ENCODE peak calls at places on chromosomes 1 and 21, in ten cellular contexts. One of them, this sample, is unnamed.
A peak's percentile ranks its signal among the peaks of the same experiment; 100 is the strongest.

GRCh38 chr21:30710499-30710898 is 8.1 kb downstream of the KRTAP21-3 start:
- DNase-seq in amniotic stem cell: no peak
- DNase-seq in esophagus squamous epithelium: no peak
- DNase-seq in CD8-positive, alpha-beta T cell: no peak
- DNase-seq in GDM1: no peak
- DNase-seq in EL: no peak
- DNase-seq in iPS DF 19.7: no peak
- DNase-seq in colonic mucosa: no peak
- DNase-seq in HEK293T: no peak
- DNase-seq in H7: no peak
- DNase-seq in this sample: no peak

GRCh38 chr1:71417421-71417820 is 336.6 kb upstream of the ZRANB2 start:
- DNase-seq in amniotic stem cell: no peak
- DNase-seq in esophagus squamous epithelium: no peak
- DNase-seq in CD8-positive, alpha-beta T cell: no peak
- DNase-seq in GDM1: no peak
- DNase-seq in EL: no peak
- DNase-seq in iPS DF 19.7: no peak
- DNase-seq in colonic mucosa: no peak
- DNase-seq in HEK293T: no peak
- DNase-seq in H7: no peak
- DNase-seq in this sample: no peak

GRCh38 chr1:5444365-5444890 is 547.8 kb downstream of the NPHP4 start:
- DNase-seq in amniotic stem cell: no peak
- DNase-seq in esophagus squamous epithelium: no peak
- DNase-seq in CD8-positive, alpha-beta T cell: no peak
- DNase-seq in GDM1: no peak
- DNase-seq in EL: no peak
- DNase-seq in iPS DF 19.7: no peak
- DNase-seq in colonic mucosa: no peak
- DNase-seq in HEK293T: no peak
- DNase-seq in H7: no peak
- DNase-seq in this sample: no peak

GRCh38 chr21:26709090-26709489 is 136.0 kb upstream of the CYYR1 start:
- DNase-seq in amniotic stem cell: no peak
- DNase-seq in esophagus squamous epithelium: no peak
- DNase-seq in CD8-positive, alpha-beta T cell: no peak
- DNase-seq in GDM1: no peak
- DNase-seq in EL: peak; percentile 33
- DNase-seq in iPS DF 19.7: no peak
- DNase-seq in colonic mucosa: no peak
- DNase-seq in HEK293T: no peak
- DNase-seq in H7: no peak
- DNase-seq in this sample: no peak

GRCh38 chr1:34828611-34829010 is 30.9 kb downstream of the SMIM12 start:
- DNase-seq in amniotic stem cell: no peak
- DNase-seq in esophagus squamous epithelium: no peak
- DNase-seq in CD8-positive, alpha-beta T cell: no peak
- DNase-seq in GDM1: no peak
- DNase-seq in EL: no peak
- DNase-seq in iPS DF 19.7: no peak
- DNase-seq in colonic mucosa: no peak
- DNase-seq in HEK293T: no peak
- DNase-seq in H7: no peak
- DNase-seq in this sample: no peak

GRCh38 chr1:151062738-151063371 is 2.7 kb downstream of the MLLT11 start:
- DNase-seq in amniotic stem cell: peak; percentile 74
- DNase-seq in esophagus squamous epithelium: no peak
- DNase-seq in CD8-positive, alpha-beta T cell: no peak
- DNase-seq in GDM1: no peak
- DNase-seq in EL: peak; percentile 82
- DNase-seq in iPS DF 19.7: no peak
- DNase-seq in colonic mucosa: no peak
- DNase-seq in HEK293T: no peak
- DNase-seq in H7: no peak
- DNase-seq in this sample: peak; percentile 85

GRCh38 chr1:3231826-3232225 is 162.8 kb downstream of the PRDM16 start:
- DNase-seq in amniotic stem cell: no peak
- DNase-seq in esophagus squamous epithelium: no peak
- DNase-seq in CD8-positive, alpha-beta T cell: no peak
- DNase-seq in GDM1: no peak
- DNase-seq in EL: no peak
- DNase-seq in iPS DF 19.7: no peak
- DNase-seq in colonic mucosa: no peak
- DNase-seq in HEK293T: no peak
- DNase-seq in H7: no peak
- DNase-seq in this sample: no peak

GRCh38 chr1:228691926-228692325 is 43.4 kb upstream of the RHOU start:
- DNase-seq in amniotic stem cell: no peak
- DNase-seq in esophagus squamous epithelium: no peak
- DNase-seq in CD8-positive, alpha-beta T cell: no peak
- DNase-seq in GDM1: no peak
- DNase-seq in EL: peak; percentile 28
- DNase-seq in iPS DF 19.7: peak; percentile 17
- DNase-seq in colonic mucosa: peak; percentile 46
- DNase-seq in HEK293T: peak; percentile 47
- DNase-seq in H7: peak; percentile 40
- DNase-seq in this sample: peak; percentile 30

GRCh38 chr1:153922076-153922837 is 515 bp downstream of the GATAD2B start:
- DNase-seq in amniotic stem cell: no peak
- DNase-seq in esophagus squamous epithelium: no peak
- DNase-seq in CD8-positive, alpha-beta T cell: no peak
- DNase-seq in GDM1: peak; percentile 59
- DNase-seq in EL: peak; percentile 43
- DNase-seq in iPS DF 19.7: no peak
- DNase-seq in colonic mucosa: peak; percentile 65
- DNase-seq in HEK293T: peak; percentile 70
- DNase-seq in H7: peak; percentile 94
- DNase-seq in this sample: peak; percentile 43

GRCh38 chr1:30816211-30817082 is 58.9 kb upstream of the LAPTM5 start:
- DNase-seq in amniotic stem cell: peak; percentile 94
- DNase-seq in esophagus squamous epithelium: no peak
- DNase-seq in CD8-positive, alpha-beta T cell: no peak
- DNase-seq in GDM1: no peak
- DNase-seq in EL: peak; percentile 94
- DNase-seq in iPS DF 19.7: peak; percentile 69
- DNase-seq in colonic mucosa: peak; percentile 31
- DNase-seq in HEK293T: peak; percentile 55
- DNase-seq in H7: peak; percentile 96
- DNase-seq in this sample: peak; percentile 80

GRCh38 chr21:37829447-37829846 is 86.8 kb downstream of the KCNJ6 start:
- DNase-seq in amniotic stem cell: no peak
- DNase-seq in esophagus squamous epithelium: no peak
- DNase-seq in CD8-positive, alpha-beta T cell: no peak
- DNase-seq in GDM1: no peak
- DNase-seq in EL: peak; percentile 74
- DNase-seq in iPS DF 19.7: no peak
- DNase-seq in colonic mucosa: peak; percentile 76
- DNase-seq in HEK293T: no peak
- DNase-seq in H7: no peak
- DNase-seq in this sample: peak; percentile 81

GRCh38 chr1:47332779-47333577 is 612 bp upstream of the CMPK1 start:
- DNase-seq in amniotic stem cell: no peak
- DNase-seq in esophagus squamous epithelium: no peak
- DNase-seq in CD8-positive, alpha-beta T cell: no peak
- DNase-seq in GDM1: peak; percentile 40
- DNase-seq in EL: no peak
- DNase-seq in iPS DF 19.7: no peak
- DNase-seq in colonic mucosa: no peak
- DNase-seq in HEK293T: no peak
- DNase-seq in H7: no peak
- DNase-seq in this sample: no peak

GRCh38 chr21:35048706-35049617 is at the start of gene RUNX1:
- DNase-seq in amniotic stem cell: no peak
- DNase-seq in esophagus squamous epithelium: peak; percentile 22
- DNase-seq in CD8-positive, alpha-beta T cell: peak; percentile 52
- DNase-seq in GDM1: peak; percentile 89
- DNase-seq in EL: peak; percentile 90
- DNase-seq in iPS DF 19.7: no peak
- DNase-seq in colonic mucosa: peak; percentile 50
- DNase-seq in HEK293T: no peak
- DNase-seq in H7: no peak
- DNase-seq in this sample: peak; percentile 40

GRCh38 chr1:151166506-151166956 is 587 bp downstream of the SCNM1 start:
- DNase-seq in amniotic stem cell: peak; percentile 53
- DNase-seq in esophagus squamous epithelium: no peak
- DNase-seq in CD8-positive, alpha-beta T cell: no peak
- DNase-seq in GDM1: no peak
- DNase-seq in EL: peak; percentile 77
- DNase-seq in iPS DF 19.7: no peak
- DNase-seq in colonic mucosa: no peak
- DNase-seq in HEK293T: peak; percentile 39
- DNase-seq in H7: no peak
- DNase-seq in this sample: peak; percentile 74

GRCh38 chr1:100785399-100786082 is 66.0 kb downstream of the VCAM1 start:
- DNase-seq in amniotic stem cell: no peak
- DNase-seq in esophagus squamous epithelium: no peak
- DNase-seq in CD8-positive, alpha-beta T cell: no peak
- DNase-seq in GDM1: peak; percentile 95
- DNase-seq in EL: peak; percentile 51
- DNase-seq in iPS DF 19.7: no peak
- DNase-seq in colonic mucosa: no peak
- DNase-seq in HEK293T: no peak
- DNase-seq in H7: no peak
- DNase-seq in this sample: peak; percentile 55

GRCh38 chr1:22289251-22289995 is 146.5 kb upstream of the WNT4 start:
- DNase-seq in amniotic stem cell: no peak
- DNase-seq in esophagus squamous epithelium: no peak
- DNase-seq in CD8-positive, alpha-beta T cell: no peak
- DNase-seq in GDM1: no peak
- DNase-seq in EL: peak; percentile 37
- DNase-seq in iPS DF 19.7: no peak
- DNase-seq in colonic mucosa: no peak
- DNase-seq in HEK293T: no peak
- DNase-seq in H7: peak; percentile 56
- DNase-seq in this sample: peak; percentile 8

GRCh38 chr1:93708734-93709481 is 27.3 kb upstream of the BCAR3 start:
- DNase-seq in amniotic stem cell: no peak
- DNase-seq in esophagus squamous epithelium: no peak
- DNase-seq in CD8-positive, alpha-beta T cell: no peak
- DNase-seq in GDM1: peak; percentile 14
- DNase-seq in EL: peak; percentile 25
- DNase-seq in iPS DF 19.7: no peak
- DNase-seq in colonic mucosa: no peak
- DNase-seq in HEK293T: no peak
- DNase-seq in H7: no peak
- DNase-seq in this sample: peak; percentile 52

This sample was measured in AG20443.